ENCODE peak calls at places on chromosome 20, in five cellular contexts. L is kidney, P is Peyer's patch, X is neural progenitor cell, O is AG09309. Y is an unnamed sample.

GRCh38 chr20:45612314-45612713 is 17.2 kb upstream of the WFDC10A start:
- DNase-seq in O (no peak), P (no peak), L (no peak), X (no peak), Y (no peak)

GRCh38 chr20:36744764-36745191 is 1.1 kb downstream of the NDRG3 start:
- DNase-seq in L (no peak), O (no peak), P (no peak), X (peak; percentile 21), Y (peak; percentile 22)

GRCh38 chr20:60926831-60927230 is 325.2 kb upstream of the CDH4 start:
- DNase-seq in O (no peak), P (no peak), L (no peak), X (no peak), Y (no peak)

GRCh38 chr20:62571667-62572344 is 70.5 kb upstream of the SLCO4A1 start:
- DNase-seq in X (no peak), O (no peak), L (no peak), P (no peak), Y (no peak)

GRCh38 chr20:6028795-6029194 is 25.1 kb downstream of the LRRN4 start:
- DNase-seq in O (no peak), P (no peak), L (no peak), X (no peak), Y (no peak)

GRCh38 chr20:34249291-34249690 is 8.1 kb downstream of the ASIP start:
- DNase-seq in O (peak; percentile 59), X (no peak), P (no peak), L (no peak), Y (peak; percentile 29)

GRCh38 chr20:11140359-11140758 is 466.6 kb upstream of the JAG1 start:
- DNase-seq in L (no peak), X (no peak), O (peak; percentile 87), P (no peak), Y (peak; percentile 87)

GRCh38 chr20:32510120-32510600 is 75.0 kb downstream of the NOL4L start:
- DNase-seq in O (no peak), L (peak; percentile 72), X (no peak), P (no peak), Y (no peak)

GRCh38 chr20:25984933-25985332 is 288.3 kb upstream of the ZNF337 start:
- DNase-seq in L (no peak), O (no peak), X (no peak), P (no peak), Y (peak; percentile 28)

GRCh38 chr20:17807670-17808069 is 107.9 kb downstream of the BANF2 start:
- DNase-seq in P (no peak), O (no peak), L (no peak), X (no peak), Y (peak; percentile 18)

GRCh38 chr20:57713505-57713903 is 3.7 kb upstream of the PMEPA1 start:
- DNase-seq in P (no peak), O (no peak), X (no peak), L (no peak), Y (no peak)

GRCh38 chr20:6053776-6054688 is at the start of gene LRRN4:
- DNase-seq in X (peak; percentile 25), L (peak; percentile 83), P (no peak), O (no peak), Y (no peak)

GRCh38 chr20:37381621-37382538 is 35.9 kb downstream of the SRC start:
- DNase-seq in O (no peak), L (peak; percentile 55), X (no peak), P (no peak), Y (no peak)

GRCh38 chr20:6959900-6960312 is 192.4 kb downstream of the BMP2 start:
- DNase-seq in P (no peak), X (no peak), O (no peak), L (no peak), Y (no peak)

DNA sequence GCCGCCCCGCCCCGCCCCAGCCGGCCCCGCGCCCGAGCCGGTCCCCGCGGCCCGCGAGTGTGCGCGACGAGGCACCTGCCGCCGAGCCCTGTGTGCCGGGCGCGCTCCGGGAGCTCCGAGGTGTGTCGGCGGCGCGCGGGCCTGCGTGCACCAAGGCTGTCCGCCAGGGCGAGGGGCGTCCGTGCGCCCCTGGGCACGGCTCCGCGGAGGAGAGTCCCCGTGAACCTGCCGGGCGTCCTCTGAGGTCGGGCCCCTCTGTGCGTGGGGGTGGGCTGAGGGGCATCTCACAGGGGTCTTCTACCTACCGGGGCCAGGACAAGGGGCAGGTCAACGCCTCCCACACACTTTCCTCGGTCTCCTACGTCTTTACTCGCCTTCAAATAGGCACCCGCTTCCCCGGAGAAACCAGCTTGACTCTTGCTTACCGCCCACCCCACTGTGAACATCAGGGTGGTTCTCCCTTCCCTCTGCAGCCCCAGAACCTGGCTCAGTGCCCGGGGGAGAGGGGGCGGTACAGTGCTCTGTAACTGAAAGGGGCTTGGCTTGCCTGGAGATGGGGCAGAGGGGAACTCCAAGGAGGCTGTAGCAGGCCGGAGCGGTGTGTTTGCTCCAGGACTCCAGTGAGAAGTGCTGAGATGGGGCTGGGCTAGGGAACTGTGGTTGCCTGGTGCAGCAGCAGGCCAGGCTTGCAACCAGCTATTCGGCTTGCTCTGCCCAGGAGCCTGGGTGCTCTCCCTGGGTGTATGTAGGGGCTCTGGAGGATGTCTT is at the start of gene SAMD10:
- DNase-seq in O (no peak), P (peak; percentile 78), X (peak; percentile 84), L (peak; percentile 88), Y (peak; percentile 32)
- TF ChIP-seq CTCF in O (no peak), P (peak; percentile 36), X (peak; percentile 20), L (no peak), Y (no peak)

GRCh38 chr20:63741676-63742380 is 2.3 kb downstream of the SLC2A4RG start:
- DNase-seq in L (peak; percentile 76), P (no peak), X (no peak), O (no peak), Y (no peak)
- H3K4me3 ChIP-seq in L (peak overlapping the region; percentile 60), P (no peak overlapping the region), X (peak overlapping the region; percentile 90), O (peak overlapping the region; percentile 77), Y (peak overlapping the region; percentile 69)

GRCh38 chr20:50226093-50226974 is 35.7 kb downstream of the CEBPB start:
- DNase-seq in O (no peak), X (no peak), L (peak; percentile 86), P (peak; percentile 67), Y (no peak)
- TF ChIP-seq CTCF in O (no peak), X (no peak), L (no peak), P (no peak), Y (no peak)

GRCh38 chr20:31494131-31494530 is 19.0 kb downstream of the REM1 start:
- DNase-seq in P (no peak), O (no peak), L (no peak), X (peak; percentile 25), Y (no peak)

GRCh38 chr20:31497838-31498540 is 16.3 kb upstream of the HM13 start:
- DNase-seq in L (peak; percentile 84), X (no peak), O (peak; percentile 38), P (no peak), Y (no peak)

GRCh38 chr20:31500527-31500926 is 13.7 kb upstream of the HM13 start:
- DNase-seq in O (no peak), P (no peak), X (no peak), L (no peak), Y (no peak)

GRCh38 chr20:31496761-31497295 is 17.4 kb upstream of the HM13 start:
- DNase-seq in O (no peak), L (peak; percentile 94), X (no peak), P (no peak), Y (no peak)
- H3K4me3 ChIP-seq in O (peak overlapping the region; percentile 6), L (no peak overlapping the region), X (no peak overlapping the region), P (no peak overlapping the region), Y (no peak overlapping the region)

DNA sequence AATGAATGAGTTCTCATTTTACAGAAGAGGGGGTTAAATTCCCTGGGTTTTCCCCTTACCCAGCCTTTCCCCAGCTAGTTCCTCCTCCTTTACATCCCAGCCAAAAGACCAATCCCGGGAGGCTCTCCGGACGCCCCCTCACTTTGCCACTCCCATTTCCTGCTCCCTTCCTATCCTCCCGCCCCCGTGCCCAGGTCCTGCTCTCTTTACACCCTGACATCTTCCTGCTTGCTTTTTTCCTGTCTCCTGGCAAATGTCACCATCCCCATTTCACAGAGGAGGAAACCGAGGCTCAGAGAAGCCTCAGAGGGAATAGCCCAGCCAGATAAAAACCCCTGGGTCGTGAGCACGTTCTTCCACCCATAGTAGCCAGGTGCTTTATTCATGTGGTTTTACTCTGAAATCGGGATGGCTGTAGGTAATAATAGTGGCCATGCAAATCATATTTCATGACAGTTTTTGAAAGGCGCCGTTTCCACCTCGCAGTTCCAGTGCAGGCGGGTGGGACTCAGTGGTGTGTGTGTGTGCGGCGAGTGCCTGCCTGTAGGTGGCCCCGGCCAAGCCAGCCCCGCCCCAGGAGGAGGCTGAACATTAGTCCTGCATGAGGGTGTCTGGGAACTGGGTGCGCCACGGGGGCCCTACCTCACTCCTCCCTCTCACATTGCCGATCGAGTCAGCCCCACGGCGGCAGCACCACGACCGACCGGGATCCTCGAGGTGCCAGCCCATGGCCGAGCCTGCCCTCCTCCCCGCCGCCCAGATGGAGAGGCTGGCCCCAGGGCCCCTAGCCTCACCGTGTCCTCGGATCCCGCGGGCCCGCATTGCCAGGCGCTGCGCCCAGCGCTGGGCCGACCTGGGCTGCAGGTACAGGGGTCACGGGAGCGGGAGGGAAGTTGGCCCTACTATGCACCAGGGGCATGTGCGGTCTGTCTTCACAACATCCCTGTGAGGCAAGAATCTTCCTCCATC is at the start of gene ARHGAP40:
- DNase-seq in X (peak; percentile 51), P (no peak), O (no peak), L (peak; percentile 87), Y (no peak)
- TF ChIP-seq CTCF in X (peak; percentile 34), P (no peak), O (peak; percentile 40), L (no peak), Y (peak; percentile 33)